ENCODE peak calls at places on chromosomes 11 and 22, in ten cellular contexts. One of them, this sample, is unnamed.

GRCh38 chr11:19398273-19398672 is 157.5 kb upstream of the E2F8 start:
- DNase-seq in psoas muscle: no peak
- DNase-seq in heart right ventricle: no peak
- DNase-seq in IMR-90: peak
- DNase-seq in caudate nucleus: no peak
- DNase-seq in K562: no peak
- DNase-seq in ovary: no peak
- DNase-seq in neural progenitor cell: no peak
- DNase-seq in cardiac muscle cell: no peak
- DNase-seq in fibroblast of lung: peak
- DNase-seq in this sample: no peak

GRCh38 chr11:44256673-44257291 is 53.2 kb downstream of the ALX4 start:
- DNase-seq in psoas muscle: no peak
- DNase-seq in heart right ventricle: peak
- DNase-seq in IMR-90: no peak
- DNase-seq in caudate nucleus: no peak
- DNase-seq in K562: peak
- DNase-seq in ovary: no peak
- DNase-seq in neural progenitor cell: no peak
- DNase-seq in cardiac muscle cell: no peak
- DNase-seq in fibroblast of lung: no peak
- DNase-seq in this sample: peak

GRCh38 chr11:68358416-68358815 is 46.0 kb downstream of the LRP5 start:
- DNase-seq in psoas muscle: no peak
- DNase-seq in heart right ventricle: no peak
- DNase-seq in IMR-90: no peak
- DNase-seq in caudate nucleus: no peak
- DNase-seq in K562: no peak
- DNase-seq in ovary: no peak
- DNase-seq in neural progenitor cell: no peak
- DNase-seq in cardiac muscle cell: no peak
- DNase-seq in fibroblast of lung: no peak
- DNase-seq in this sample: no peak

GRCh38 chr11:94767701-94768601 is at the start of gene AMOTL1:
- DNase-seq in psoas muscle: peak
- DNase-seq in heart right ventricle: peak
- DNase-seq in IMR-90: peak
- DNase-seq in caudate nucleus: peak
- DNase-seq in K562: peak
- DNase-seq in ovary: peak
- DNase-seq in neural progenitor cell: peak
- DNase-seq in cardiac muscle cell: peak
- DNase-seq in fibroblast of lung: peak
- DNase-seq in this sample: no peak

GRCh38 chr11:6127881-6128280 is 20.4 kb downstream of the OR56B4 start:
- DNase-seq in psoas muscle: no peak
- DNase-seq in heart right ventricle: no peak
- DNase-seq in IMR-90: no peak
- DNase-seq in caudate nucleus: no peak
- DNase-seq in K562: no peak
- DNase-seq in ovary: no peak
- DNase-seq in neural progenitor cell: no peak
- DNase-seq in cardiac muscle cell: no peak
- DNase-seq in fibroblast of lung: no peak
- DNase-seq in this sample: no peak

GRCh38 chr22:29112102-29112501 is 39.3 kb downstream of the KREMEN1 start:
- DNase-seq in psoas muscle: no peak
- DNase-seq in heart right ventricle: no peak
- DNase-seq in IMR-90: no peak
- DNase-seq in caudate nucleus: no peak
- DNase-seq in K562: no peak
- DNase-seq in ovary: no peak
- DNase-seq in neural progenitor cell: no peak
- DNase-seq in cardiac muscle cell: no peak
- DNase-seq in fibroblast of lung: no peak
- DNase-seq in this sample: no peak

GRCh38 chr11:115642660-115643059 is 138.4 kb upstream of the CADM1 start:
- DNase-seq in psoas muscle: no peak
- DNase-seq in heart right ventricle: no peak
- DNase-seq in IMR-90: no peak
- DNase-seq in caudate nucleus: no peak
- DNase-seq in K562: no peak
- DNase-seq in ovary: no peak
- DNase-seq in neural progenitor cell: no peak
- DNase-seq in cardiac muscle cell: no peak
- DNase-seq in fibroblast of lung: no peak
- DNase-seq in this sample: no peak

GRCh38 chr11:116865696-116866095 is 28.3 kb upstream of the APOA1 start:
- DNase-seq in psoas muscle: no peak
- DNase-seq in heart right ventricle: no peak
- DNase-seq in IMR-90: peak
- DNase-seq in caudate nucleus: no peak
- DNase-seq in K562: no peak
- DNase-seq in ovary: no peak
- DNase-seq in neural progenitor cell: no peak
- DNase-seq in cardiac muscle cell: no peak
- DNase-seq in fibroblast of lung: no peak
- DNase-seq in this sample: no peak

GRCh38 chr11:122045181-122045586 is 70.8 kb downstream of the BLID start:
- DNase-seq in psoas muscle: no peak
- DNase-seq in heart right ventricle: no peak
- DNase-seq in IMR-90: peak
- DNase-seq in caudate nucleus: no peak
- DNase-seq in K562: no peak
- DNase-seq in ovary: no peak
- DNase-seq in neural progenitor cell: no peak
- DNase-seq in cardiac muscle cell: no peak
- DNase-seq in fibroblast of lung: peak
- DNase-seq in this sample: no peak

GRCh38 chr11:36750349-36750748 is 152.3 kb upstream of the RAG2 start:
- DNase-seq in psoas muscle: no peak
- DNase-seq in heart right ventricle: no peak
- DNase-seq in IMR-90: no peak
- DNase-seq in caudate nucleus: no peak
- DNase-seq in K562: no peak
- DNase-seq in ovary: no peak
- DNase-seq in neural progenitor cell: no peak
- DNase-seq in cardiac muscle cell: no peak
- DNase-seq in fibroblast of lung: no peak
- DNase-seq in this sample: no peak

GRCh38 chr11:105838668-105839403 is 183.2 kb downstream of the MSANTD4 start:
- DNase-seq in psoas muscle: no peak
- DNase-seq in heart right ventricle: no peak
- DNase-seq in IMR-90: peak
- DNase-seq in caudate nucleus: no peak
- DNase-seq in K562: no peak
- DNase-seq in ovary: no peak
- DNase-seq in neural progenitor cell: no peak
- DNase-seq in cardiac muscle cell: no peak
- DNase-seq in fibroblast of lung: peak
- DNase-seq in this sample: no peak

GRCh38 chr11:29734287-29734686 is 282.5 kb downstream of the KCNA4 start:
- DNase-seq in psoas muscle: no peak
- DNase-seq in heart right ventricle: no peak
- DNase-seq in IMR-90: no peak
- DNase-seq in caudate nucleus: no peak
- DNase-seq in K562: no peak
- DNase-seq in ovary: no peak
- DNase-seq in neural progenitor cell: no peak
- DNase-seq in cardiac muscle cell: no peak
- DNase-seq in fibroblast of lung: no peak
- DNase-seq in this sample: no peak

GRCh38 chr11:74443071-74443864 is 24.1 kb downstream of the KCNE3 start:
- DNase-seq in psoas muscle: no peak
- DNase-seq in heart right ventricle: no peak
- DNase-seq in IMR-90: peak
- DNase-seq in caudate nucleus: no peak
- DNase-seq in K562: peak
- DNase-seq in ovary: no peak
- DNase-seq in neural progenitor cell: peak
- DNase-seq in cardiac muscle cell: peak
- DNase-seq in fibroblast of lung: no peak
- DNase-seq in this sample: peak

GRCh38 chr22:35887296-35887875 is 141.2 kb downstream of the RBFOX2 start:
- DNase-seq in psoas muscle: no peak
- DNase-seq in heart right ventricle: no peak
- DNase-seq in IMR-90: peak
- DNase-seq in caudate nucleus: no peak
- DNase-seq in K562: no peak
- DNase-seq in ovary: no peak
- DNase-seq in neural progenitor cell: no peak
- DNase-seq in cardiac muscle cell: no peak
- DNase-seq in fibroblast of lung: no peak
- DNase-seq in this sample: no peak

GRCh38 chr11:73358071-73358470 is 18.1 kb upstream of the RELT start:
- DNase-seq in psoas muscle: no peak
- DNase-seq in heart right ventricle: no peak
- DNase-seq in IMR-90: peak
- DNase-seq in caudate nucleus: no peak
- DNase-seq in K562: no peak
- DNase-seq in ovary: no peak
- DNase-seq in neural progenitor cell: no peak
- DNase-seq in cardiac muscle cell: no peak
- DNase-seq in fibroblast of lung: no peak
- DNase-seq in this sample: no peak
- H3K27ac ChIP-seq in psoas muscle: no peak
- H3K27ac ChIP-seq in heart right ventricle: no peak
- H3K27ac ChIP-seq in IMR-90: no peak
- H3K27ac ChIP-seq in caudate nucleus: no peak
- H3K27ac ChIP-seq in K562: no peak
- H3K27ac ChIP-seq in ovary: no peak
- H3K27ac ChIP-seq in neural progenitor cell: no peak
- H3K27ac ChIP-seq in cardiac muscle cell: no peak
- H3K27ac ChIP-seq in fibroblast of lung: peak
- H3K27ac ChIP-seq in this sample: no peak

GRCh38 chr22:20393705-20394476 is at the start of gene ZNF74:
- DNase-seq in psoas muscle: peak
- DNase-seq in heart right ventricle: peak
- DNase-seq in IMR-90: peak
- DNase-seq in caudate nucleus: peak
- DNase-seq in K562: peak
- DNase-seq in ovary: peak
- DNase-seq in neural progenitor cell: peak
- DNase-seq in cardiac muscle cell: peak
- DNase-seq in fibroblast of lung: peak
- DNase-seq in this sample: peak
- H3K27ac ChIP-seq in psoas muscle: peak
- H3K27ac ChIP-seq in heart right ventricle: peak
- H3K27ac ChIP-seq in IMR-90: peak
- H3K27ac ChIP-seq in caudate nucleus: peak
- H3K27ac ChIP-seq in K562: peak
- H3K27ac ChIP-seq in ovary: peak
- H3K27ac ChIP-seq in neural progenitor cell: no peak
- H3K27ac ChIP-seq in cardiac muscle cell: peak
- H3K27ac ChIP-seq in fibroblast of lung: peak
- H3K27ac ChIP-seq in this sample: peak

GRCh38 chr22:38310518-38311330 is 6.5 kb downstream of the CSNK1E start:
- DNase-seq in psoas muscle: peak
- DNase-seq in heart right ventricle: no peak
- DNase-seq in IMR-90: no peak
- DNase-seq in caudate nucleus: no peak
- DNase-seq in K562: no peak
- DNase-seq in ovary: no peak
- DNase-seq in neural progenitor cell: no peak
- DNase-seq in cardiac muscle cell: no peak
- DNase-seq in fibroblast of lung: no peak
- DNase-seq in this sample: no peak

GRCh38 chr22:38311331-38311635 is 6.0 kb downstream of the CSNK1E start:
- DNase-seq in psoas muscle: no peak
- DNase-seq in heart right ventricle: peak
- DNase-seq in IMR-90: no peak
- DNase-seq in caudate nucleus: no peak
- DNase-seq in K562: no peak
- DNase-seq in ovary: no peak
- DNase-seq in neural progenitor cell: no peak
- DNase-seq in cardiac muscle cell: no peak
- DNase-seq in fibroblast of lung: no peak
- DNase-seq in this sample: no peak

GRCh38 chr22:38312261-38312800 is 4.9 kb downstream of the CSNK1E start:
- DNase-seq in psoas muscle: no peak
- DNase-seq in heart right ventricle: no peak
- DNase-seq in IMR-90: peak
- DNase-seq in caudate nucleus: no peak
- DNase-seq in K562: no peak
- DNase-seq in ovary: no peak
- DNase-seq in neural progenitor cell: no peak
- DNase-seq in cardiac muscle cell: no peak
- DNase-seq in fibroblast of lung: peak
- DNase-seq in this sample: no peak

GRCh38 chr22:38308791-38309498 is 8.3 kb downstream of the CSNK1E start:
- DNase-seq in psoas muscle: no peak
- DNase-seq in heart right ventricle: no peak
- DNase-seq in IMR-90: no peak
- DNase-seq in caudate nucleus: no peak
- DNase-seq in K562: no peak
- DNase-seq in ovary: no peak
- DNase-seq in neural progenitor cell: no peak
- DNase-seq in cardiac muscle cell: no peak
- DNase-seq in fibroblast of lung: no peak
- DNase-seq in this sample: no peak

GRCh38 chr22:38309614-38310517 is 7.4 kb downstream of the CSNK1E start:
- DNase-seq in psoas muscle: peak
- DNase-seq in heart right ventricle: no peak
- DNase-seq in IMR-90: no peak
- DNase-seq in caudate nucleus: no peak
- DNase-seq in K562: no peak
- DNase-seq in ovary: no peak
- DNase-seq in neural progenitor cell: no peak
- DNase-seq in cardiac muscle cell: no peak
- DNase-seq in fibroblast of lung: peak
- DNase-seq in this sample: peak
- H3K27ac ChIP-seq in psoas muscle: peak
- H3K27ac ChIP-seq in heart right ventricle: peak
- H3K27ac ChIP-seq in IMR-90: peak
- H3K27ac ChIP-seq in caudate nucleus: peak
- H3K27ac ChIP-seq in K562: no peak
- H3K27ac ChIP-seq in ovary: peak
- H3K27ac ChIP-seq in neural progenitor cell: no peak
- H3K27ac ChIP-seq in cardiac muscle cell: peak
- H3K27ac ChIP-seq in fibroblast of lung: peak
- H3K27ac ChIP-seq in this sample: peak

GRCh38 chr11:86463120-86463519 is 88.4 kb downstream of the CCDC81 start:
- DNase-seq in psoas muscle: no peak
- DNase-seq in heart right ventricle: no peak
- DNase-seq in IMR-90: no peak
- DNase-seq in caudate nucleus: no peak
- DNase-seq in K562: no peak
- DNase-seq in ovary: no peak
- DNase-seq in neural progenitor cell: no peak
- DNase-seq in cardiac muscle cell: no peak
- DNase-seq in fibroblast of lung: no peak
- DNase-seq in this sample: no peak
- H3K27ac ChIP-seq in psoas muscle: no peak
- H3K27ac ChIP-seq in heart right ventricle: no peak
- H3K27ac ChIP-seq in IMR-90: no peak
- H3K27ac ChIP-seq in caudate nucleus: no peak
- H3K27ac ChIP-seq in K562: no peak
- H3K27ac ChIP-seq in ovary: no peak
- H3K27ac ChIP-seq in neural progenitor cell: no peak
- H3K27ac ChIP-seq in cardiac muscle cell: no peak
- H3K27ac ChIP-seq in fibroblast of lung: no peak
- H3K27ac ChIP-seq in this sample: no peak